ENCODE peak calls at places on chromosomes 16 and 17, in ten cellular contexts. I, Z, B, T, F, V, G, L, J and R are unnamed samples.

GRCh38 chr16:81551141-81551808 is 106.7 kb downstream of the CMIP start:
- DNase-seq in Z (no peak), G (peak; percentile 76), F (no peak), I (no peak), V (no peak), B (no peak), J (no peak), T (no peak), L (no peak), R (no peak)

GRCh38 chr16:28823291-28823718 is 506 bp downstream of the ATXN2L start:
- DNase-seq in L (no peak), I (no peak), J (no peak), V (no peak), G (no peak), B (no peak), Z (no peak), F (no peak), T (no peak), R (no peak)

GRCh38 chr17:41308918-41309359 is at the start of gene KRTAP16-1:
- DNase-seq in I (no peak), J (no peak), V (no peak), B (no peak), F (no peak), G (no peak), Z (no peak), L (no peak), T (no peak), R (no peak)

GRCh38 chr17:75430159-75430748 is 24.8 kb upstream of the GRB2 start:
- DNase-seq in I (no peak), V (no peak), L (peak; percentile 90), Z (no peak), B (no peak), F (peak; percentile 36), J (no peak), T (no peak), G (no peak), R (no peak)

GRCh38 chr16:87047221-87048037 is 269.8 kb downstream of the C16orf95 start:
- DNase-seq in B (no peak), T (no peak), L (no peak), J (peak; percentile 28), F (no peak), V (no peak), Z (no peak), I (no peak), G (peak; percentile 44), R (no peak)

GRCh38 chr16:52494145-52494544 is 52.8 kb downstream of the TOX3 start:
- DNase-seq in T (no peak), F (no peak), I (no peak), J (no peak), Z (no peak), B (no peak), L (no peak), V (no peak), G (no peak), R (no peak)

GRCh38 chr17:21061971-21062526 is 19.2 kb upstream of the USP22 start:
- DNase-seq in V (peak; percentile 53), Z (no peak), L (no peak), G (no peak), I (no peak), F (no peak), T (no peak), J (no peak), B (no peak), R (peak; percentile 51)

GRCh38 chr16:58196898-58197313 is 1.0 kb downstream of the CSNK2A2 start:
- DNase-seq in Z (no peak), J (no peak), G (peak; percentile 46), I (no peak), B (no peak), F (no peak), V (no peak), L (no peak), T (no peak), R (no peak)

GRCh38 chr16:1871974-1872635 is at the start of gene MEIOB:
- DNase-seq in Z (no peak), L (no peak), B (no peak), I (no peak), V (no peak), T (no peak), F (peak; percentile 30), G (peak; percentile 16), J (no peak), R (no peak)

GRCh38 chr16:81745704-81746558 is 33.2 kb upstream of the PLCG2 start:
- DNase-seq in L (peak; percentile 42), V (peak; percentile 63), T (peak; percentile 71), J (peak; percentile 68), F (peak; percentile 75), I (peak; percentile 42), Z (peak; percentile 83), B (peak; percentile 50), G (peak; percentile 59), R (peak; percentile 70)

GRCh38 chr17:69609495-69610315 is 195.2 kb downstream of the MAP2K6 start:
- DNase-seq in B (no peak), J (no peak), G (peak; percentile 69), V (no peak), I (peak; percentile 24), Z (no peak), L (peak; percentile 7), T (no peak), F (no peak), R (no peak)

GRCh38 chr17:59786536-59787319 is 79.3 kb downstream of the VMP1 start:
- DNase-seq in F (peak; percentile 69), Z (peak; percentile 77), G (peak; percentile 98), V (peak; percentile 27), L (peak; percentile 100), T (peak; percentile 61), J (no peak), B (peak; percentile 90), I (peak; percentile 100), R (peak; percentile 20)

GRCh38 chr16:8845699-8846298 is 23.0 kb downstream of the CARHSP1 start:
- DNase-seq in B (no peak), T (no peak), L (no peak), Z (no peak), V (no peak), I (no peak), F (no peak), G (no peak), J (no peak), R (no peak)
- TF ChIP-seq POLR2A in B (no peak), T (no peak), L (no peak), Z (no peak), V (no peak), I (no peak), F (no peak), G (no peak), J (no peak), R (no peak)

GRCh38 chr16:23557779-23558330 is 328 bp downstream of the UBFD1 start:
- DNase-seq in Z (peak; percentile 67), V (peak; percentile 20), I (no peak), L (peak; percentile 26), G (no peak), B (peak; percentile 16), J (no peak), F (peak; percentile 29), T (no peak), R (no peak)

GRCh38 chr16:23561586-23561985 is 4.1 kb downstream of the UBFD1 start:
- DNase-seq in G (no peak), T (no peak), B (no peak), V (no peak), J (no peak), F (no peak), Z (no peak), I (no peak), L (no peak), R (no peak)

GRCh38 chr16:23552171-23552570 is 5.0 kb downstream of the EARS2 start:
- DNase-seq in Z (no peak), L (no peak), I (no peak), F (no peak), V (no peak), B (no peak), G (no peak), J (no peak), T (no peak), R (no peak)

GRCh38 chr16:23554536-23554935 is 2.6 kb downstream of the EARS2 start:
- DNase-seq in F (no peak), G (no peak), I (no peak), T (no peak), V (no peak), J (no peak), Z (no peak), L (no peak), B (no peak), R (no peak)

DNA sequence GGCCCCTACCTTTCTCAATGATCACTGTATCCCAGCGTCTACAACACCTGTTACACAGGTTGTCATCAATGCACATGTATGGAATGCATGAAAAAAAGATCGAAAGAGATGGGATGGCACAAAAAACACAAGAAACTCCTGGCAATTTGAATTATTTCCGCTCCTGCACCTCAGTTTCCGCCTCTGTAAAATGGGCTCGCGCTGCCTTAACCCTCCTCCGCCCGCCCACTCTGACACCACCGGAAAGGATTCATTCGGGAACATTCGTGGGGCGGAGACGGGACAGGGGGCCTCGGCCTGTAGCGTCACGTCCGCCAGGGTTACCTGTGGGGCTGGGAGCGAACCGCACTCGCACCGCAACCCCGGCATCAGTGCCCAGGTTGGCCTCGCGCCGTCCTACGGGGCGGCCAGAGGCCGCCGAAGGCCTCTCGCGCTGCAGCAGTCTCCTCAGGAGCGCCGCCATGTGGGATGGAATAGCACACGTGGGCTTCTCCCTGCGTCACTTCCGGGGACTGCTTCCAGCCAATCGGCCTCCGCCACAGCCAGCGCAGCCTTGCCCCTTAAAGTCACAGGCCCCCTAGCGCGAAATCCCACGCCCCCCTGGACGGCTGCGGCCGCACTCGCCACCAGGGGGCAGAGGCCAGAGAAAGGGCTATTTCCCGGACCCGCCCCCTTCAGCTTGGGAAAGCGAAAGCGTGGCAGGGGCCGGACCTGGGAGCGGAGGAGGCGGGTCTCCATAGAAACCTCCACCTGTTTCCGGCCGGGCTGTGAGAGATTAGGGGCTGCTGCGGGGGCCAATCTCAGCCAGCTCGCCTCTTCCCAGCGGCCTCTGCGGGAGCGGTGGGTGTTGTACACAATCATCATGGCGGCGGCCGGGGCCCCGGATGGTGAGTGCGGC is at the start of the genes EARS2 and UBFD1:
- DNase-seq in Z (peak; percentile 99), I (peak; percentile 97), G (peak; percentile 100), J (peak; percentile 97), F (peak; percentile 99), V (peak; percentile 94), B (peak; percentile 97), T (peak; percentile 99), L (peak; percentile 100), R (peak; percentile 91)
- TF ChIP-seq POLR2AphosphoS5 in Z (peak; percentile 60), I (peak; percentile 69), G (peak; percentile 84), J (peak; percentile 77), F (peak; percentile 59), V (peak; percentile 73), B (peak; percentile 96), T (peak; percentile 66), L (peak; percentile 72), R (peak; percentile 76)

GRCh38 chr16:4425378-4426020 is at the start of gene DNAJA3:
- DNase-seq in I (peak; percentile 92), B (peak; percentile 90), L (peak; percentile 89), F (peak; percentile 91), Z (peak; percentile 96), J (peak; percentile 85), V (peak; percentile 98), T (peak; percentile 94), G (peak; percentile 96), R (peak; percentile 97)
- TF ChIP-seq POLR2A in I (no peak), B (peak; percentile 64), L (peak; percentile 90), F (peak; percentile 81), Z (peak; percentile 78), J (no peak), V (peak; percentile 95), T (no peak), G (peak; percentile 93), R (peak; percentile 98)

DNA sequence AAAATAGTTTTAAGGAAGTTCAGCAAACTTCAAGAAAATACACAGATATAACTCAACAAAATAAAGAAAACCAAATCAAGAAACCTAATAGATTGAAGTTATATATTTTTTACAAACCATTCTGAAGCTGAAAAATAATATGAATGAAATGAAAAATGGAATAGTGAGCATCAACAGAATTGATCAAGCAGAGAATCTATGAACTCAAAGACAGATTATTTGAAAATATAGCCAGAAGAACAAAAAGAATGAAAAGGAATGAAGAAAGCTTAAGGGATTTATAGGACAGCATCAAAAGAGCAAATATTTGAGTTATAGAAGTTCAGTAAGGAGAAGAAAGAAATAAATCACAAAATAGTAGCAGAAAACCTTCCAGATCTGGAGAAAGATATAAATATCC is 37.8 kb downstream of the CDR2 start:
- DNase-seq in J (no peak), I (no peak), T (no peak), L (no peak), Z (no peak), F (no peak), G (no peak), V (no peak), B (no peak), R (no peak)
- TF ChIP-seq POLR2AphosphoS5 in J (no peak), I (no peak), T (no peak), L (no peak), Z (no peak), F (no peak), G (no peak), V (no peak), B (no peak), R (no peak)